ENCODE peak calls at places on chromosomes 13 and 19, in four cellular contexts. V, Z, G and L are unnamed samples.

GRCh38 chr13:78638216-78638615 is 20.7 kb downstream of the OBI1 start:
- DNase-seq in V (no peak), Z (no peak), G (no peak), L (no peak)

GRCh38 chr13:33740134-33740538 is 77.8 kb upstream of the RFC3 start:
- DNase-seq in V (no peak), G (no peak), Z (no peak), L (no peak)

GRCh38 chr19:47315125-47315821 is 5.6 kb downstream of the C5AR1 start:
- DNase-seq in G (no peak), V (peak; percentile 83), Z (peak; percentile 97), L (peak; percentile 87)

GRCh38 chr13:44068169-44068568 is 188.5 kb downstream of the LACC1 start:
- DNase-seq in Z (no peak), G (no peak), V (no peak), L (no peak)

GRCh38 chr19:47802521-47803043 is 1.8 kb downstream of the TPRX1 start:
- DNase-seq in G (no peak), V (no peak), Z (no peak), L (no peak)

GRCh38 chr13:37598572-37598971 is at the start of gene POSTN:
- DNase-seq in G (no peak), Z (no peak), V (no peak), L (no peak)

GRCh38 chr19:54481326-54481930 is 8.3 kb upstream of the CDC42EP5 start:
- DNase-seq in V (peak; percentile 51), G (peak; percentile 65), Z (peak; percentile 49), L (peak; percentile 32)

GRCh38 chr13:104327217-104327616 is 1261.0 kb upstream of the SLC10A2 start:
- DNase-seq in G (no peak), V (no peak), Z (no peak), L (no peak)

GRCh38 chr13:105019073-105019472 is 1516.4 kb downstream of the EFNB2 start:
- DNase-seq in Z (no peak), V (no peak), G (no peak), L (no peak)

GRCh38 chr19:31054430-31054829 is 294.8 kb downstream of the TSHZ3 start:
- DNase-seq in G (peak; percentile 44), V (no peak), Z (no peak), L (no peak)

GRCh38 chr13:50512602-50513527 is 330.6 kb downstream of the DLEU7 start:
- DNase-seq in Z (peak; percentile 47), G (no peak), V (no peak), L (no peak)

GRCh38 chr13:110388141-110388943 is 81.3 kb downstream of the COL4A2 start:
- DNase-seq in V (no peak), G (peak; percentile 47), Z (no peak), L (no peak)

GRCh38 chr13:27631665-27632064 is 10.0 kb downstream of the POLR1D start:
- DNase-seq in G (no peak), V (no peak), Z (no peak), L (no peak)

GRCh38 chr13:98997738-98998641 is 20.1 kb upstream of the DOCK9 start:
- DNase-seq in Z (no peak), G (no peak), V (no peak), L (no peak)

GRCh38 chr13:49116873-49117272 is 103.3 kb upstream of the MLNR start:
- DNase-seq in G (no peak), Z (no peak), V (no peak), L (no peak)

GRCh38 chr13:39527961-39528720 is 74.9 kb downstream of the LHFPL6 start:
- DNase-seq in Z (no peak), G (peak; percentile 10), V (no peak), L (peak; percentile 18)

DNA sequence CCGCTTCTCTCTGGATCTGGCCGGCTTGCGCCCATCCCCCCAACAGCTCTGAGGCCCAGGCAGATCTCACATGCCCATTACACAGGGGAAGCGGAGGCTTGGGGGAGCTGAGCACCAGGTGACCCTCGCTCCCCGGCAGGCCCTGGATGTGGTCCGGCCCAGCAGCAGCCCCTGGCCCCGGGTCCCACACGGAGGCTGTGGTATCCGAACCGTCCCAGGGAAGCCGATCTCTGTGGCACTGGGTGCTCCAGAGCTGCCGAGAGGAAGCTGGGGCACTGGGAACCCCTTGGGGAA is 27.7 kb downstream of the SBNO2 start:
- DNase-seq in Z (no peak), V (no peak), G (no peak), L (no peak)
- H3K36me3 ChIP-seq in Z (peaks cover 11% of the 10 kb centered on the region), V (peaks cover 39% of the 10 kb centered on the region), G (peaks cover 10% of the 10 kb centered on the region), L (peaks cover 2% of the 10 kb centered on the region)

DNA sequence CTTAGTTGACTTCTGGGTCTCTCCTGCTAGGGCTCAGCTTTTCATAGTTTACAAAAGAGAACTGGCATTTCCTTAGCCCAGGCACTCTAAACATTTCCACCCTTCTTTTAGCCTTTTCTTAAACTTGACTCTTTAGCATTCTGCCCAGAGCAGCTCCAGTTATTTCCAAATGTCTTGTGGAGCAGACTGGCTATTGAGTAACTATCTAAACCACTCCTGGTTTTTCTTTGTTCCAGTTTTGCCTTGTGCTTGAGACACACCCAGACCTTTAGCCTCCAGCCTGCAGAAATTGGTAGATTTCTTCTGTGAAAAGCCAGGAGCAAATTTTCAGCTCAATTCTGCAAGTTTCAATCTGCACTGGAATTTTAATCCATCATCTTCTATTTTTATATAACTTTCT is 1813.1 kb downstream of the OLFM4 start:
- DNase-seq in G (no peak), V (no peak), Z (no peak), L (no peak)
- TF ChIP-seq ELF1 in G (no peak), V (no peak), Z (no peak), L (no peak)

GRCh38 chr19:33805313-33805712 is 8.6 kb downstream of the KCTD15 start:
- DNase-seq in V (no peak), G (no peak), Z (no peak), L (no peak)
- H3K36me3 ChIP-seq in V (peaks cover 79% of the 10 kb centered on the region), G (peaks cover 8% of the 10 kb centered on the region), Z (peaks cover 8% of the 10 kb centered on the region), L (no peaks in the 10 kb centered on the region)

GRCh38 chr19:17244618-17245534 is 843 bp downstream of the NR2F6 start:
- DNase-seq in Z (no peak), G (peak; percentile 55), V (no peak), L (no peak)

GRCh38 chr19:17245535-17245984 is at the start of gene NR2F6:
- DNase-seq in G (no peak), V (peak; percentile 80), Z (no peak), L (no peak)

GRCh38 chr19:17242431-17243208 is 3.1 kb downstream of the NR2F6 start:
- DNase-seq in V (no peak), G (no peak), Z (no peak), L (no peak)

GRCh38 chr19:17243340-17243853 is 2.3 kb downstream of the NR2F6 start:
- DNase-seq in G (peak; percentile 52), Z (peak; percentile 43), V (no peak), L (no peak)

GRCh38 chr19:17243854-17244617 is 1.7 kb downstream of the NR2F6 start:
- DNase-seq in V (peak; percentile 48), G (peak; percentile 71), Z (peak; percentile 51), L (no peak)
- TF ChIP-seq ELF1 in V (no peak), G (no peak), Z (no peak), L (no peak)